ENCODE peak calls at places on chromosomes 5 and 9, in nine cellular contexts. H is Caco-2; S is CD4-positive, alpha-beta T cell; R is activated T-cell treated with anti-CD3 and anti-CD28 coated beads for 48 hours; A is HTR-8/SVneo; T is occipital lobe; Q is AG04449; J is myocyte; Z is Ammon's horn. K is an unnamed sample.

GRCh38 chr5:136892026-136892425 is 526.7 kb upstream of the TRPC7 start:
- DNase-seq in H (no peak), T (no peak), Z (no peak), J (no peak), R (no peak), S (no peak), A (no peak), Q (no peak), K (no peak)

GRCh38 chr5:154761062-154761740 is 6.0 kb downstream of the LARP1 start:
- DNase-seq in R (no peak), J (no peak), S (no peak), A (no peak), Z (no peak), H (no peak), Q (no peak), T (no peak), K (no peak)

GRCh38 chr5:134113572-134113907 is 941 bp upstream of the TCF7 start:
- DNase-seq in R (no peak), A (no peak), T (no peak), S (no peak), Z (no peak), H (no peak), J (no peak), Q (no peak), K (no peak)

GRCh38 chr9:112820886-112821285 is 69.8 kb downstream of the SLC46A2 start:
- DNase-seq in J (no peak), R (no peak), T (no peak), H (no peak), Q (peak), A (no peak), Z (no peak), S (no peak), K (no peak)

GRCh38 chr5:80990527-80990926 is 30.4 kb downstream of the RASGRF2 start:
- DNase-seq in Q (no peak), J (no peak), R (no peak), T (no peak), S (no peak), Z (no peak), A (no peak), H (peak), K (no peak)

GRCh38 chr5:36875051-36875788 is 1.3 kb upstream of the NIPBL start:
- DNase-seq in R (peak), J (peak), Z (peak), H (peak), S (peak), Q (no peak), A (peak), T (peak), K (no peak)

GRCh38 chr5:160054047-160054446 is 45.1 kb downstream of the TTC1 start:
- DNase-seq in J (no peak), A (no peak), Q (no peak), S (no peak), H (no peak), T (no peak), Z (no peak), R (no peak), K (no peak)

GRCh38 chr5:37723147-37723961 is 116.5 kb downstream of the GDNF start:
- DNase-seq in Z (peak), J (peak), Q (no peak), T (no peak), A (no peak), R (no peak), H (peak), S (no peak), K (no peak)

GRCh38 chr5:154402611-154403010 is 43.2 kb upstream of the SAP30L start:
- DNase-seq in R (no peak), T (no peak), Q (no peak), A (no peak), Z (no peak), S (no peak), J (peak), H (no peak), K (no peak)

GRCh38 chr9:137406876-137407589 is 15.9 kb downstream of the EXD3 start:
- DNase-seq in Z (peak), J (peak), T (peak), H (no peak), Q (no peak), A (no peak), R (peak), S (peak), K (no peak)

GRCh38 chr9:109408759-109409462 is 88.1 kb upstream of the EPB41L4B start:
- DNase-seq in H (no peak), T (no peak), Q (no peak), S (no peak), A (no peak), R (no peak), Z (no peak), J (peak), K (no peak)

GRCh38 chr5:119340597-119341218 is 15.1 kb upstream of the TNFAIP8 start:
- DNase-seq in T (no peak), J (peak), Q (no peak), R (no peak), S (peak), H (no peak), A (no peak), Z (no peak), K (no peak)

GRCh38 chr5:56647109-56647863 is 168.1 kb upstream of the MAP3K1 start:
- DNase-seq in S (no peak), J (no peak), H (no peak), Q (no peak), R (no peak), A (no peak), T (no peak), Z (no peak), K (no peak)

GRCh38 chr9:841371-842209 is at the start of gene DMRT1:
- DNase-seq in J (no peak), A (no peak), H (no peak), Q (no peak), T (no peak), R (no peak), Z (no peak), S (no peak), K (no peak)

GRCh38 chr9:15423328-15423985 is 781 bp downstream of the SNAPC3 start:
- DNase-seq in Z (no peak), R (no peak), H (no peak), Q (no peak), A (no peak), J (peak), S (no peak), T (no peak), K (no peak)